ENCODE peak calls at places on chromosomes 12 and 14, in four cellular contexts. One of them, this sample, is unnamed.

GRCh38 chr14:94483729-94484275 is 7.8 kb upstream of the SERPINA9 start:
- DNase-seq in nephron progenitor cell: no peak
- DNase-seq in astrocyte of the cerebellum: no peak
- DNase-seq in tibial artery: no peak
- DNase-seq in this sample: no peak

GRCh38 chr12:94145231-94145979 is 3.0 kb upstream of the PLXNC1 start:
- DNase-seq in nephron progenitor cell: no peak
- DNase-seq in astrocyte of the cerebellum: peak
- DNase-seq in tibial artery: no peak
- DNase-seq in this sample: no peak

GRCh38 chr14:23569443-23570151 is 2.0 kb upstream of the AP1G2 start:
- DNase-seq in tibial artery: no peak
- DNase-seq in nephron progenitor cell: no peak
- DNase-seq in astrocyte of the cerebellum: no peak
- DNase-seq in this sample: no peak

GRCh38 chr12:79634957-79635471 is 55.8 kb downstream of the PAWR start:
- DNase-seq in tibial artery: no peak
- DNase-seq in nephron progenitor cell: no peak
- DNase-seq in astrocyte of the cerebellum: peak
- DNase-seq in this sample: no peak

GRCh38 chr14:38504175-38504574 is 248.3 kb upstream of the CLEC14A start:
- DNase-seq in tibial artery: no peak
- DNase-seq in astrocyte of the cerebellum: no peak
- DNase-seq in nephron progenitor cell: no peak
- DNase-seq in this sample: no peak

GRCh38 chr12:85641796-85642195 is 194.4 kb downstream of the RASSF9 start:
- DNase-seq in nephron progenitor cell: no peak
- DNase-seq in tibial artery: no peak
- DNase-seq in astrocyte of the cerebellum: no peak
- DNase-seq in this sample: no peak

GRCh38 chr14:103354141-103354540 is 20.1 kb downstream of the EIF5 start:
- DNase-seq in tibial artery: no peak
- DNase-seq in astrocyte of the cerebellum: no peak
- DNase-seq in nephron progenitor cell: no peak
- DNase-seq in this sample: no peak

GRCh38 chr12:43579240-43579639 is 27.2 kb upstream of the ADAMTS20 start:
- DNase-seq in nephron progenitor cell: no peak
- DNase-seq in tibial artery: no peak
- DNase-seq in astrocyte of the cerebellum: no peak
- DNase-seq in this sample: no peak

GRCh38 chr12:4151362-4152121 is 122.0 kb upstream of the CCND2 start:
- DNase-seq in tibial artery: no peak
- DNase-seq in astrocyte of the cerebellum: no peak
- DNase-seq in nephron progenitor cell: no peak
- DNase-seq in this sample: no peak

GRCh38 chr14:68464716-68465115 is 328.2 kb downstream of the ZFP36L1 start:
- DNase-seq in nephron progenitor cell: no peak
- DNase-seq in tibial artery: no peak
- DNase-seq in astrocyte of the cerebellum: no peak
- DNase-seq in this sample: no peak

GRCh38 chr12:67035121-67035520 is 234.0 kb upstream of the CAND1 start:
- DNase-seq in astrocyte of the cerebellum: no peak
- DNase-seq in tibial artery: no peak
- DNase-seq in nephron progenitor cell: no peak
- DNase-seq in this sample: no peak

GRCh38 chr12:52975820-52976573 is 27.1 kb downstream of the KRT18 start:
- DNase-seq in nephron progenitor cell: no peak
- DNase-seq in tibial artery: no peak
- DNase-seq in astrocyte of the cerebellum: no peak
- DNase-seq in this sample: no peak

GRCh38 chr14:54692261-54692861 is 125.4 kb downstream of the SAMD4A start:
- DNase-seq in astrocyte of the cerebellum: no peak
- DNase-seq in tibial artery: no peak
- DNase-seq in nephron progenitor cell: no peak
- DNase-seq in this sample: no peak

GRCh38 chr14:73741386-73741875 is 27.2 kb upstream of the PNMA1 start:
- DNase-seq in tibial artery: peak
- DNase-seq in astrocyte of the cerebellum: no peak
- DNase-seq in nephron progenitor cell: peak
- DNase-seq in this sample: peak

GRCh38 chr12:45660330-45660729 is 69.2 kb upstream of the ARID2 start:
- DNase-seq in nephron progenitor cell: no peak
- DNase-seq in astrocyte of the cerebellum: peak
- DNase-seq in tibial artery: no peak
- DNase-seq in this sample: no peak

GRCh38 chr12:98490491-98491453 is 24.6 kb upstream of the TMPO start:
- DNase-seq in astrocyte of the cerebellum: peak
- DNase-seq in tibial artery: peak
- DNase-seq in nephron progenitor cell: peak
- DNase-seq in this sample: peak

GRCh38 chr12:67498981-67499380 is 149.6 kb upstream of the DYRK2 start:
- DNase-seq in tibial artery: no peak
- DNase-seq in astrocyte of the cerebellum: no peak
- DNase-seq in nephron progenitor cell: no peak
- DNase-seq in this sample: no peak

GRCh38 chr12:95997911-95998510 is 1.9 kb upstream of the HAL start:
- DNase-seq in nephron progenitor cell: no peak
- DNase-seq in tibial artery: no peak
- DNase-seq in astrocyte of the cerebellum: no peak
- DNase-seq in this sample: no peak

GRCh38 chr14:95901014-95901413 is 24.4 kb downstream of the TUNAR start:
- DNase-seq in tibial artery: no peak
- DNase-seq in astrocyte of the cerebellum: no peak
- DNase-seq in nephron progenitor cell: no peak
- DNase-seq in this sample: no peak

GRCh38 chr12:47772094-47772660 is 861 bp upstream of the SLC48A1 start:
- DNase-seq in nephron progenitor cell: no peak
- DNase-seq in astrocyte of the cerebellum: no peak
- DNase-seq in tibial artery: no peak
- DNase-seq in this sample: no peak

GRCh38 chr12:96218989-96219678 is 25.0 kb downstream of the ELK3 start:
- DNase-seq in nephron progenitor cell: no peak
- DNase-seq in astrocyte of the cerebellum: no peak
- DNase-seq in tibial artery: no peak
- DNase-seq in this sample: no peak

GRCh38 chr12:86117711-86118110 is 138.5 kb downstream of the MGAT4C start:
- DNase-seq in nephron progenitor cell: no peak
- DNase-seq in astrocyte of the cerebellum: peak
- DNase-seq in tibial artery: no peak
- DNase-seq in this sample: no peak

GRCh38 chr12:26571539-26571938 is 261.5 kb downstream of the ITPR2 start:
- DNase-seq in tibial artery: no peak
- DNase-seq in astrocyte of the cerebellum: no peak
- DNase-seq in nephron progenitor cell: no peak
- DNase-seq in this sample: no peak

GRCh38 chr12:57842342-57843294 is 3.9 kb downstream of the CTDSP2 start:
- DNase-seq in tibial artery: no peak
- DNase-seq in astrocyte of the cerebellum: no peak
- DNase-seq in nephron progenitor cell: peak
- DNase-seq in this sample: no peak

DNA sequence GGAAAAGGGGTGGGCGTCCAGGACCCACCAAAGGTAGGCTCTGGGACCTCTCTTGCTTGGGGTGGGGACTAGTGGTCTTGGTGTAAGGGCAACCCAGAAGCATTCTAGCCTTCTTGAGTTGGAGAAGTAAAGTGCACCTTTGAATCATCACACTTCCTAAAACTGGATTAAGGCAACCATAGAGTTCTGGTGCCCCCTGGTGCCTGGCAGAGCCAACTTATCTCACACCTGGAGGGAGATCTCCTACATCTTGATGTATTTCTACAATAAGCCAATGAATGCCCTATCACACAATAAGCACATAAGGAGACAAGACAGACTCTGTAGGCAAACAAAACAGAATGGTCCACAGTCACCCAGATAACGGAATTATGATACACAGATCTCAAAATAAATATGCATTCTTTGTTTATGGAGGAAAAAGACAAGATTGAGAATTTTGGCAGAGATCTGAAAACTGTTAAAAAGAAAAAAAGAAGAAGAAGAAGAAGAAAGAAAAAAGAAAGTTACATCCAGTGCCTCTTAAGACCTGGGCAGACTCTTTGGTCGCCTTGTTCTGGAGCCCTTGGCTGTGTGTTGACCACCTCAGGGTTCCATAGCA is 95.9 kb upstream of the PPP2R5C start:
- DNase-seq in astrocyte of the cerebellum: peak
- DNase-seq in nephron progenitor cell: peak
- DNase-seq in tibial artery: no peak
- DNase-seq in this sample: no peak
- TF ChIP-seq CTCF in astrocyte of the cerebellum: peak
- TF ChIP-seq CTCF in nephron progenitor cell: peak
- TF ChIP-seq CTCF in tibial artery: no peak
- TF ChIP-seq CTCF in this sample: peak

DNA sequence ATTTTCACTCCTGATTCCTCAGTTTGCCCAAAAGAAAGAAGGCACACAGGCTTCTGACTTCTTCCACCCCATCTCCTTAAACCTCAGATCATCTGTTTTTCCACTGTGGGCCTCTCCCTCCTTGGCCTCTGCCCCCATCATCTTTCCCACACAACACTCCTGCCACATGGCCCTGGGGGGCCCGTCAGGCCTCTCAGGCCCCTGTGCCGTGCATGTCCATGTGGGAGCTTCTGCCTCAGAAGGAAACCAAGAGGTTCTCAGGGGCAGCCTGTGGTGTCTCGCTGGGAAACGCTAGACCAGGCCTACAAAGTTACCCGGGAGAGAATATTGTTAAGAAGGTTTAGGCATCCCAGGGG is 8.0 kb downstream of the KLHL33 start:
- DNase-seq in astrocyte of the cerebellum: no peak
- DNase-seq in nephron progenitor cell: no peak
- DNase-seq in tibial artery: no peak
- DNase-seq in this sample: no peak
- TF ChIP-seq CTCF in astrocyte of the cerebellum: no peak
- TF ChIP-seq CTCF in nephron progenitor cell: no peak
- TF ChIP-seq CTCF in tibial artery: no peak
- TF ChIP-seq CTCF in this sample: no peak

GRCh38 chr14:76057914-76058313 is 72.4 kb downstream of the IFT43 start:
- DNase-seq in nephron progenitor cell: no peak
- DNase-seq in tibial artery: no peak
- DNase-seq in astrocyte of the cerebellum: no peak
- DNase-seq in this sample: no peak

GRCh38 chr14:76051717-76052459 is 66.3 kb downstream of the IFT43 start:
- DNase-seq in tibial artery: no peak
- DNase-seq in nephron progenitor cell: no peak
- DNase-seq in astrocyte of the cerebellum: no peak
- DNase-seq in this sample: no peak

GRCh38 chr14:76053576-76054369 is 68.2 kb downstream of the IFT43 start:
- DNase-seq in nephron progenitor cell: no peak
- DNase-seq in tibial artery: no peak
- DNase-seq in astrocyte of the cerebellum: no peak
- DNase-seq in this sample: no peak

GRCh38 chr14:76055330-76055729 is 69.8 kb downstream of the IFT43 start:
- DNase-seq in astrocyte of the cerebellum: no peak
- DNase-seq in tibial artery: no peak
- DNase-seq in nephron progenitor cell: no peak
- DNase-seq in this sample: no peak

DNA sequence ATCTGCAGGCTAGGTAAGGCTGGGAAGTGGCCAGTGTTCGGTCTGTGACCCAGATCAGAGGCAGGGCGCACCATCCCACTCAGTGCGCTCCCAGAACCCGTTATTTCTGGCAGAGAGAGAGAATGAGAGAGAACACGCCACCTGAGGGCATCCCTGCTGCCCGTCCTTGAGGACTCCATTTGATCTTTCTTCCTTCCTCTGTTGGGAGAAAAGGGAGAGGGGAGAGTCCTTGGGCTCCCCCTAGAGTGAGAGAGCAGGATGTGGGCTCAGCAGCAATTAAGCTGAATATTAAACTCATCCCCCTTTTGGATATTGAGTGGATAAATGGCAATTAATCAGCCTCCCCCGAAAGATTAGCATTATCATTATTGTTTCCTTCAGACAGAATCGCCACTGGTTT is 70.6 kb downstream of the IFT43 start:
- DNase-seq in tibial artery: no peak
- DNase-seq in astrocyte of the cerebellum: no peak
- DNase-seq in nephron progenitor cell: no peak
- DNase-seq in this sample: no peak
- TF ChIP-seq CTCF in tibial artery: no peak
- TF ChIP-seq CTCF in astrocyte of the cerebellum: peak
- TF ChIP-seq CTCF in nephron progenitor cell: no peak
- TF ChIP-seq CTCF in this sample: peak

GRCh38 chr14:49173765-49174373 is 412.3 kb downstream of the RPS29 start:
- DNase-seq in nephron progenitor cell: peak
- DNase-seq in astrocyte of the cerebellum: peak
- DNase-seq in tibial artery: no peak
- DNase-seq in this sample: no peak
- TF ChIP-seq CTCF in nephron progenitor cell: peak
- TF ChIP-seq CTCF in astrocyte of the cerebellum: peak
- TF ChIP-seq CTCF in tibial artery: peak
- TF ChIP-seq CTCF in this sample: no peak

DNA sequence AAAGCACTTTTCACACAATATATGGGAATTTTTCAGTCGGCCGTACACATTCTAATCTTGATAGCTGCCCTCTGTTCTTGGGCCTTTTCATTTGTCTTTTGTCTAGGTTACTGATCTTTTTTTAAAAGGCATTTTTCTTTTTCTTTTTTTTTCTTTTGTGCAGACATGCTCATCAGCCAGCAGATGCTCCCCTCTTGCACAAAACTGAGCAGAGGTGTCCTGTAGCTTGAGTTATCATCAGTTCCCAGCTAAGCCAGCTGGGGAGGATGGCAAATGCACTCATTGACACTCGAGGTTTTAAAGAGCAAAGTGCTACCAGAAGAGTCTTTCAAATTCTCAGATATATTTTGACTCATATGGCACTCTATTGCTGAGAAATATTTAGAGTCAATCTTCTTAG is 913.9 kb upstream of the SEL1L start:
- DNase-seq in tibial artery: no peak
- DNase-seq in nephron progenitor cell: peak
- DNase-seq in astrocyte of the cerebellum: no peak
- DNase-seq in this sample: no peak
- TF ChIP-seq CTCF in tibial artery: no peak
- TF ChIP-seq CTCF in nephron progenitor cell: no peak
- TF ChIP-seq CTCF in astrocyte of the cerebellum: no peak
- TF ChIP-seq CTCF in this sample: no peak